ENCODE peak calls at places on chromosomes 5 and 9, in ten cellular contexts. One of them, this sample, is unnamed.

GRCh38 chr5:160171656-160172055 is 52.4 kb upstream of the PWWP2A start:
- DNase-seq in cardiac muscle cell: peak
- DNase-seq in astrocyte of the spinal cord: no peak
- DNase-seq in CD8-positive, alpha-beta T cell: no peak
- DNase-seq in HL-60: no peak
- DNase-seq in tibial artery: no peak
- DNase-seq in skeletal muscle cell: peak
- DNase-seq in AG04450: no peak
- DNase-seq in ascending aorta: no peak
- DNase-seq in uterus: no peak
- DNase-seq in this sample: no peak

GRCh38 chr5:175285263-175285662 is 158.7 kb downstream of the DRD1 start:
- DNase-seq in cardiac muscle cell: no peak
- DNase-seq in astrocyte of the spinal cord: peak
- DNase-seq in CD8-positive, alpha-beta T cell: no peak
- DNase-seq in HL-60: no peak
- DNase-seq in tibial artery: no peak
- DNase-seq in skeletal muscle cell: no peak
- DNase-seq in AG04450: no peak
- DNase-seq in ascending aorta: no peak
- DNase-seq in uterus: no peak
- DNase-seq in this sample: no peak

GRCh38 chr5:40223884-40224402 is 455.8 kb upstream of the PTGER4 start:
- DNase-seq in cardiac muscle cell: no peak
- DNase-seq in astrocyte of the spinal cord: peak
- DNase-seq in CD8-positive, alpha-beta T cell: no peak
- DNase-seq in HL-60: no peak
- DNase-seq in tibial artery: no peak
- DNase-seq in skeletal muscle cell: peak
- DNase-seq in AG04450: peak
- DNase-seq in ascending aorta: no peak
- DNase-seq in uterus: no peak
- DNase-seq in this sample: no peak

GRCh38 chr9:69122086-69122390 is 52.0 kb upstream of the TJP2 start:
- DNase-seq in cardiac muscle cell: peak
- DNase-seq in astrocyte of the spinal cord: peak
- DNase-seq in CD8-positive, alpha-beta T cell: peak
- DNase-seq in HL-60: peak
- DNase-seq in tibial artery: peak
- DNase-seq in skeletal muscle cell: peak
- DNase-seq in AG04450: no peak
- DNase-seq in ascending aorta: peak
- DNase-seq in uterus: peak
- DNase-seq in this sample: peak

GRCh38 chr5:59133801-59134261 is 551.0 kb downstream of the RAB3C start:
- DNase-seq in cardiac muscle cell: peak
- DNase-seq in astrocyte of the spinal cord: peak
- DNase-seq in CD8-positive, alpha-beta T cell: no peak
- DNase-seq in HL-60: no peak
- DNase-seq in tibial artery: no peak
- DNase-seq in skeletal muscle cell: peak
- DNase-seq in AG04450: peak
- DNase-seq in ascending aorta: no peak
- DNase-seq in uterus: no peak
- DNase-seq in this sample: no peak

GRCh38 chr5:149893403-149893931 is 51.1 kb downstream of the PDE6A start:
- DNase-seq in cardiac muscle cell: no peak
- DNase-seq in astrocyte of the spinal cord: no peak
- DNase-seq in CD8-positive, alpha-beta T cell: no peak
- DNase-seq in HL-60: no peak
- DNase-seq in tibial artery: no peak
- DNase-seq in skeletal muscle cell: peak
- DNase-seq in AG04450: no peak
- DNase-seq in ascending aorta: no peak
- DNase-seq in uterus: no peak
- DNase-seq in this sample: no peak

GRCh38 chr5:160799160-160799559 is 52.9 kb downstream of the ATP10B start:
- DNase-seq in cardiac muscle cell: no peak
- DNase-seq in astrocyte of the spinal cord: no peak
- DNase-seq in CD8-positive, alpha-beta T cell: no peak
- DNase-seq in HL-60: peak
- DNase-seq in tibial artery: no peak
- DNase-seq in skeletal muscle cell: no peak
- DNase-seq in AG04450: no peak
- DNase-seq in ascending aorta: no peak
- DNase-seq in uterus: no peak
- DNase-seq in this sample: no peak

GRCh38 chr9:35745569-35745968 is 3.5 kb downstream of the GBA2 start:
- DNase-seq in cardiac muscle cell: no peak
- DNase-seq in astrocyte of the spinal cord: no peak
- DNase-seq in CD8-positive, alpha-beta T cell: no peak
- DNase-seq in HL-60: no peak
- DNase-seq in tibial artery: no peak
- DNase-seq in skeletal muscle cell: no peak
- DNase-seq in AG04450: no peak
- DNase-seq in ascending aorta: peak
- DNase-seq in uterus: no peak
- DNase-seq in this sample: no peak

GRCh38 chr5:6713274-6714181 is at the start of gene TENT4A:
- DNase-seq in cardiac muscle cell: peak
- DNase-seq in astrocyte of the spinal cord: no peak
- DNase-seq in CD8-positive, alpha-beta T cell: no peak
- DNase-seq in HL-60: no peak
- DNase-seq in tibial artery: no peak
- DNase-seq in skeletal muscle cell: no peak
- DNase-seq in AG04450: no peak
- DNase-seq in ascending aorta: peak
- DNase-seq in uterus: peak
- DNase-seq in this sample: no peak

GRCh38 chr5:150107909-150108447 is 21.6 kb upstream of the CSF1R start:
- DNase-seq in cardiac muscle cell: peak
- DNase-seq in astrocyte of the spinal cord: no peak
- DNase-seq in CD8-positive, alpha-beta T cell: no peak
- DNase-seq in HL-60: no peak
- DNase-seq in tibial artery: no peak
- DNase-seq in skeletal muscle cell: peak
- DNase-seq in AG04450: peak
- DNase-seq in ascending aorta: no peak
- DNase-seq in uterus: no peak
- DNase-seq in this sample: no peak

GRCh38 chr9:37382161-37382981 is 40.1 kb upstream of the GRHPR start:
- DNase-seq in cardiac muscle cell: no peak
- DNase-seq in astrocyte of the spinal cord: no peak
- DNase-seq in CD8-positive, alpha-beta T cell: no peak
- DNase-seq in HL-60: no peak
- DNase-seq in tibial artery: no peak
- DNase-seq in skeletal muscle cell: no peak
- DNase-seq in AG04450: no peak
- DNase-seq in ascending aorta: no peak
- DNase-seq in uterus: no peak
- DNase-seq in this sample: no peak

GRCh38 chr9:93308676-93309075 is 124.7 kb downstream of the WNK2 start:
- DNase-seq in cardiac muscle cell: no peak
- DNase-seq in astrocyte of the spinal cord: no peak
- DNase-seq in CD8-positive, alpha-beta T cell: no peak
- DNase-seq in HL-60: no peak
- DNase-seq in tibial artery: no peak
- DNase-seq in skeletal muscle cell: no peak
- DNase-seq in AG04450: no peak
- DNase-seq in ascending aorta: no peak
- DNase-seq in uterus: no peak
- DNase-seq in this sample: no peak

GRCh38 chr9:95103385-95104087 is 214.0 kb downstream of the FANCC start:
- DNase-seq in cardiac muscle cell: peak
- DNase-seq in astrocyte of the spinal cord: no peak
- DNase-seq in CD8-positive, alpha-beta T cell: no peak
- DNase-seq in HL-60: no peak
- DNase-seq in tibial artery: no peak
- DNase-seq in skeletal muscle cell: no peak
- DNase-seq in AG04450: no peak
- DNase-seq in ascending aorta: no peak
- DNase-seq in uterus: no peak
- DNase-seq in this sample: no peak

GRCh38 chr9:112049834-112050516 is 125.1 kb downstream of the SUSD1 start:
- DNase-seq in cardiac muscle cell: peak
- DNase-seq in astrocyte of the spinal cord: peak
- DNase-seq in CD8-positive, alpha-beta T cell: no peak
- DNase-seq in HL-60: no peak
- DNase-seq in tibial artery: no peak
- DNase-seq in skeletal muscle cell: no peak
- DNase-seq in AG04450: no peak
- DNase-seq in ascending aorta: no peak
- DNase-seq in uterus: no peak
- DNase-seq in this sample: no peak
- H3K4me3 ChIP-seq in cardiac muscle cell: no peak
- H3K4me3 ChIP-seq in astrocyte of the spinal cord: no peak
- H3K4me3 ChIP-seq in CD8-positive, alpha-beta T cell: no peak
- H3K4me3 ChIP-seq in HL-60: no peak
- H3K4me3 ChIP-seq in tibial artery: no peak
- H3K4me3 ChIP-seq in skeletal muscle cell: no peak
- H3K4me3 ChIP-seq in AG04450: no peak
- H3K4me3 ChIP-seq in ascending aorta: no peak
- H3K4me3 ChIP-seq in uterus: no peak
- H3K4me3 ChIP-seq in this sample: no peak

DNA sequence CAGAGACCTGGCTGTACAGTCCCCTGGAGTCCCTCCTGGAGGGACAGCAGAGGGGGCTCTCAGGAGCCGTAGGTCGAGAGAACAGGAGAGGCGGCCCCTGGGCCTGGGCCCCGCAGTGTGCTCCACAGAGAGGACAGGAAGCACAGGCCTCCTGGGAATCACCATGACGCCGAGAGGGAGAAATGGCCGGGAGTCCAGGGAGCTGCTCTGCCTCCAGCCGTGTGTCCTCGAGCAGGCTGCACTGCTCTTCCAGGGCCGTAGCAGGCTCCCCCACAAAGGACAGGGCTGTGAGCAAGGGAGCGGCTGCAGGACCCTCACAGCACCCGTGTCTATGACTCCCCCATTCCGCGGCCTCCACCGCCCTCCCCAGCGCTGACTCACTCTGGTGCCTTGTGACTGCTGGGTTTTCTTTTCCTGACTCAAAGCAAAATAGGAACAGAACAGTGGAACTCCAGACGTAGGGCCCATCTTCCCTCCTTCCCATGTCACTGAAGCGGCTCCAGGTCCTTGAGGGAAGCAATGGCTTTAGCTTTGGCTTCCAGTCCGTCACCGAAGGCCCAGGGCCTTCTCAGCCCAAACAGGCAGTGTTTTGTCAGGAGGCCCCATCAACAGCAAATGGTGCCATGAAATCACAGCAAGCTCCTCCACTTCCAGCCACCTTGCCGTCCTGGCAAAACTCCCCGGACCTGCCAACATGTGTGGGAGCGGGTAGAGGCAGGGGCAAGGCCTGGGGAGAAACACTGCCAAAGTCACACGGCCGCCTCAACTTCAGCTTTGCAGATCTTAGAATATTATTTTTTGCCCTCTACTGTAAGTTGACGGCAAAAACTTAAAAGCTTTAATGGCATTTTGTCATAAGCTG is 114.2 kb downstream of the LHFPL2 start:
- DNase-seq in cardiac muscle cell: peak
- DNase-seq in astrocyte of the spinal cord: peak
- DNase-seq in CD8-positive, alpha-beta T cell: no peak
- DNase-seq in HL-60: no peak
- DNase-seq in tibial artery: peak
- DNase-seq in skeletal muscle cell: peak
- DNase-seq in AG04450: no peak
- DNase-seq in ascending aorta: peak
- DNase-seq in uterus: peak
- DNase-seq in this sample: no peak
- H3K4me3 ChIP-seq in cardiac muscle cell: no peak
- H3K4me3 ChIP-seq in astrocyte of the spinal cord: no peak
- H3K4me3 ChIP-seq in CD8-positive, alpha-beta T cell: no peak
- H3K4me3 ChIP-seq in HL-60: no peak
- H3K4me3 ChIP-seq in tibial artery: no peak
- H3K4me3 ChIP-seq in skeletal muscle cell: no peak
- H3K4me3 ChIP-seq in AG04450: no peak
- H3K4me3 ChIP-seq in ascending aorta: peak
- H3K4me3 ChIP-seq in uterus: no peak
- H3K4me3 ChIP-seq in this sample: no peak

GRCh38 chr9:8821910-8822666 is 1022.5 kb upstream of the DMAC1 start:
- DNase-seq in cardiac muscle cell: no peak
- DNase-seq in astrocyte of the spinal cord: peak
- DNase-seq in CD8-positive, alpha-beta T cell: no peak
- DNase-seq in HL-60: no peak
- DNase-seq in tibial artery: no peak
- DNase-seq in skeletal muscle cell: no peak
- DNase-seq in AG04450: no peak
- DNase-seq in ascending aorta: no peak
- DNase-seq in uterus: no peak
- DNase-seq in this sample: no peak

GRCh38 chr9:8826281-8826680 is 1026.7 kb upstream of the DMAC1 start:
- DNase-seq in cardiac muscle cell: no peak
- DNase-seq in astrocyte of the spinal cord: no peak
- DNase-seq in CD8-positive, alpha-beta T cell: no peak
- DNase-seq in HL-60: no peak
- DNase-seq in tibial artery: no peak
- DNase-seq in skeletal muscle cell: no peak
- DNase-seq in AG04450: no peak
- DNase-seq in ascending aorta: no peak
- DNase-seq in uterus: no peak
- DNase-seq in this sample: no peak

GRCh38 chr9:8823131-8823895 is 1023.7 kb upstream of the DMAC1 start:
- DNase-seq in cardiac muscle cell: no peak
- DNase-seq in astrocyte of the spinal cord: peak
- DNase-seq in CD8-positive, alpha-beta T cell: no peak
- DNase-seq in HL-60: no peak
- DNase-seq in tibial artery: no peak
- DNase-seq in skeletal muscle cell: no peak
- DNase-seq in AG04450: no peak
- DNase-seq in ascending aorta: no peak
- DNase-seq in uterus: no peak
- DNase-seq in this sample: no peak

GRCh38 chr9:8822667-8823025 is 1023.1 kb upstream of the DMAC1 start:
- DNase-seq in cardiac muscle cell: no peak
- DNase-seq in astrocyte of the spinal cord: no peak
- DNase-seq in CD8-positive, alpha-beta T cell: no peak
- DNase-seq in HL-60: no peak
- DNase-seq in tibial artery: no peak
- DNase-seq in skeletal muscle cell: no peak
- DNase-seq in AG04450: no peak
- DNase-seq in ascending aorta: no peak
- DNase-seq in uterus: no peak
- DNase-seq in this sample: no peak

GRCh38 chr9:8825600-8826147 is 1026.1 kb upstream of the DMAC1 start:
- DNase-seq in cardiac muscle cell: no peak
- DNase-seq in astrocyte of the spinal cord: no peak
- DNase-seq in CD8-positive, alpha-beta T cell: no peak
- DNase-seq in HL-60: no peak
- DNase-seq in tibial artery: no peak
- DNase-seq in skeletal muscle cell: no peak
- DNase-seq in AG04450: no peak
- DNase-seq in ascending aorta: no peak
- DNase-seq in uterus: no peak
- DNase-seq in this sample: no peak
- H3K4me3 ChIP-seq in cardiac muscle cell: no peak
- H3K4me3 ChIP-seq in astrocyte of the spinal cord: no peak
- H3K4me3 ChIP-seq in CD8-positive, alpha-beta T cell: no peak
- H3K4me3 ChIP-seq in HL-60: no peak
- H3K4me3 ChIP-seq in tibial artery: peak
- H3K4me3 ChIP-seq in skeletal muscle cell: no peak
- H3K4me3 ChIP-seq in AG04450: no peak
- H3K4me3 ChIP-seq in ascending aorta: peak
- H3K4me3 ChIP-seq in uterus: no peak
- H3K4me3 ChIP-seq in this sample: no peak

GRCh38 chr5:173016069-173016455 is 32.5 kb downstream of the ATP6V0E1 start:
- DNase-seq in cardiac muscle cell: no peak
- DNase-seq in astrocyte of the spinal cord: no peak
- DNase-seq in CD8-positive, alpha-beta T cell: no peak
- DNase-seq in HL-60: no peak
- DNase-seq in tibial artery: no peak
- DNase-seq in skeletal muscle cell: no peak
- DNase-seq in AG04450: no peak
- DNase-seq in ascending aorta: peak
- DNase-seq in uterus: no peak
- DNase-seq in this sample: no peak
- H3K4me3 ChIP-seq in cardiac muscle cell: no peak
- H3K4me3 ChIP-seq in astrocyte of the spinal cord: no peak
- H3K4me3 ChIP-seq in CD8-positive, alpha-beta T cell: no peak
- H3K4me3 ChIP-seq in HL-60: no peak
- H3K4me3 ChIP-seq in tibial artery: no peak
- H3K4me3 ChIP-seq in skeletal muscle cell: no peak
- H3K4me3 ChIP-seq in AG04450: no peak
- H3K4me3 ChIP-seq in ascending aorta: peak
- H3K4me3 ChIP-seq in uterus: no peak
- H3K4me3 ChIP-seq in this sample: peak